ENCODE peak calls at places on chromosome 6, in six cellular contexts. O is astrocyte, E is Peyer's patch, R is AG04450, B is tibial nerve, C is GM12865. F is an unnamed sample.

GRCh38 chr6:121686611-121687023 is 251.2 kb downstream of the GJA1 start:
- DNase-seq in O (no peak), E (no peak), R (no peak), B (no peak), C (no peak), F (no peak)

GRCh38 chr6:163436843-163437242 is 22.3 kb downstream of the QKI start:
- DNase-seq in O (no peak), E (no peak), R (no peak), B (no peak), C (no peak), F (no peak)

GRCh38 chr6:92820531-92820930 is 598.8 kb downstream of the EPHA7 start:
- DNase-seq in O (no peak), E (no peak), R (no peak), B (no peak), C (no peak), F (no peak)

GRCh38 chr6:130143709-130144108 is 79.0 kb downstream of the SAMD3 start:
- DNase-seq in O (no peak), E (no peak), R (no peak), B (no peak), C (no peak), F (no peak)

GRCh38 chr6:572596-573265 is 84.2 kb downstream of the HUS1B start:
- DNase-seq in O (no peak), E (no peak), R (no peak), B (no peak), C (no peak), F (no peak)

GRCh38 chr6:24719125-24719931 is at the start of gene C6orf62:
- DNase-seq in O (peak), E (peak), R (no peak), B (no peak), C (peak), F (peak)

GRCh38 chr6:110366241-110366640 is 8.1 kb upstream of the METTL24 start:
- DNase-seq in O (no peak), E (no peak), R (no peak), B (no peak), C (no peak), F (no peak)

GRCh38 chr6:114342086-114342825 is 567 bp downstream of the HS3ST5 start:
- DNase-seq in O (no peak), E (no peak), R (no peak), B (no peak), C (no peak), F (no peak)

GRCh38 chr6:20126102-20126752 is 86.0 kb downstream of the MBOAT1 start:
- DNase-seq in O (no peak), E (no peak), R (no peak), B (no peak), C (no peak), F (no peak)

GRCh38 chr6:87504440-87504839 is 31.7 kb downstream of the SLC35A1 start:
- DNase-seq in O (peak), E (no peak), R (no peak), B (no peak), C (no peak), F (no peak)

GRCh38 chr6:29631209-29631810 is 1.7 kb downstream of the GABBR1 start:
- DNase-seq in O (peak), E (no peak), R (no peak), B (no peak), C (no peak), F (no peak)

GRCh38 chr6:70166088-70166958 is 136.6 kb downstream of the COL9A1 start:
- DNase-seq in O (peak), E (peak), R (peak), B (peak), C (peak), F (no peak)

GRCh38 chr6:104973404-104973803 is 16.5 kb downstream of the LIN28B start:
- DNase-seq in O (no peak), E (no peak), R (no peak), B (no peak), C (no peak), F (no peak)

GRCh38 chr6:112033824-112034223 is 20.1 kb upstream of the CCN6 start:
- DNase-seq in O (no peak), E (no peak), R (no peak), B (no peak), C (no peak), F (no peak)

GRCh38 chr6:36820700-36821580 is 18.3 kb downstream of the CPNE5 start:
- DNase-seq in O (peak), E (no peak), R (peak), B (no peak), C (no peak), F (no peak)

GRCh38 chr6:85390775-85391174 is 59.1 kb upstream of the NT5E start:
- DNase-seq in O (peak), E (no peak), R (no peak), B (no peak), C (no peak), F (no peak)

GRCh38 chr6:80457044-80457933 is 350.8 kb downstream of the BCKDHB start:
- DNase-seq in O (peak), E (peak), R (peak), B (peak), C (no peak), F (peak)

GRCh38 chr6:1055015-1055921 is 256.6 kb upstream of the FOXQ1 start:
- DNase-seq in O (no peak), E (no peak), R (no peak), B (no peak), C (no peak), F (no peak)

GRCh38 chr6:149696904-149697303 is 21.0 kb downstream of the LATS1 start:
- DNase-seq in O (peak), E (no peak), R (no peak), B (no peak), C (no peak), F (no peak)

GRCh38 chr6:135419162-135419561 is 78.4 kb downstream of the AHI1 start:
- DNase-seq in O (peak), E (no peak), R (peak), B (no peak), C (no peak), F (no peak)

GRCh38 chr6:154555075-154555677 is 44.7 kb upstream of the CNKSR3 start:
- DNase-seq in O (peak), E (peak), R (no peak), B (no peak), C (no peak), F (no peak)

GRCh38 chr6:83429857-83430605 is 820 bp downstream of the ME1 start:
- DNase-seq in O (peak), E (peak), R (no peak), B (peak), C (peak), F (no peak)

GRCh38 chr6:165745492-165745891 is 82.5 kb upstream of the PDE10A start:
- DNase-seq in O (no peak), E (no peak), R (no peak), B (no peak), C (peak), F (no peak)

GRCh38 chr6:70686548-70687133 is 19.0 kb downstream of the SMAP1 start:
- DNase-seq in O (no peak), E (no peak), R (no peak), B (peak), C (peak), F (no peak)

GRCh38 chr6:113190170-113190569 is 667.0 kb upstream of the MARCKS start:
- DNase-seq in O (no peak), E (no peak), R (no peak), B (no peak), C (peak), F (no peak)
- TF ChIP-seq CTCF in O (no peak), E (no peak), R (no peak), B (no peak), C (no peak), F (no peak)

GRCh38 chr6:145705561-145705960 is 29.8 kb downstream of the EPM2A start:
- DNase-seq in O (peak), E (no peak), R (no peak), B (no peak), C (no peak), F (no peak)

GRCh38 chr6:145707397-145707796 is 27.9 kb downstream of the EPM2A start:
- DNase-seq in O (no peak), E (no peak), R (no peak), B (no peak), C (no peak), F (no peak)

GRCh38 chr6:145699462-145699861 is 35.9 kb downstream of the EPM2A start:
- DNase-seq in O (peak), E (no peak), R (peak), B (no peak), C (no peak), F (no peak)

GRCh38 chr6:145704153-145704781 is 31.1 kb downstream of the EPM2A start:
- DNase-seq in O (no peak), E (no peak), R (no peak), B (no peak), C (no peak), F (no peak)
- TF ChIP-seq CTCF in O (peak), E (peak), R (peak), B (peak), C (peak), F (no peak)

GRCh38 chr6:95867205-95867604 is 148.6 kb upstream of the FUT9 start:
- DNase-seq in O (no peak), E (no peak), R (no peak), B (no peak), C (no peak), F (no peak)
- TF ChIP-seq CTCF in O (no peak), E (no peak), R (no peak), B (no peak), C (no peak), F (no peak)

GRCh38 chr6:88987922-88988321 is 24.5 kb upstream of the RNGTT start:
- DNase-seq in O (no peak), E (no peak), R (no peak), B (no peak), C (no peak), F (no peak)

GRCh38 chr6:88982720-88983119 is 19.3 kb upstream of the RNGTT start:
- DNase-seq in O (peak), E (no peak), R (peak), B (peak), C (peak), F (peak)

GRCh38 chr6:88984152-88984551 is 20.7 kb upstream of the RNGTT start:
- DNase-seq in O (no peak), E (no peak), R (no peak), B (no peak), C (no peak), F (no peak)

GRCh38 chr6:88985901-88986300 is 22.5 kb upstream of the RNGTT start:
- DNase-seq in O (no peak), E (no peak), R (no peak), B (no peak), C (no peak), F (no peak)

DNA sequence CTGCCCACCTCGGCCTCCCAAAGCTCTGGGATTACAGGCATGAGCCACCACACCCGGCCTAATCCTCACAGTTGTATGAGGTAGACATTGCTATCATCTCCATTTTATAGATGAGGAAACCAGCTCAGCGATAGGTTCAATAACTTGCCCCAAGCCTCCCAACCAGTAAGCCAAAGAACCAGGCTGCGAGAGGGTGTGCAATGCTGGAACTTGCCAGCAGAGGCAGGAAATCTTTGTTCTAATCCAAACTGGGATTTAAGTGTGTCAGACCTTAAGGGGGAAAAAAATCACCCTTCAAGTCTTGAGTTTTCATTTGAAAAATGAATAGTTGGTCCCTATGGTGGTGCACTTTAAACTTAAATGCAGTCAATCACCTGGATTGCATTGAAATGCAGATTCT is 20.1 kb upstream of the RNGTT start:
- DNase-seq in O (peak), E (peak), R (no peak), B (peak), C (peak), F (no peak)
- TF ChIP-seq CTCF in O (peak), E (peak), R (peak), B (peak), C (peak), F (peak)

GRCh38 chr6:10381133-10381829 is 33.6 kb downstream of the TFAP2A start:
- DNase-seq in O (no peak), E (no peak), R (no peak), B (no peak), C (peak), F (no peak)
- TF ChIP-seq CTCF in O (no peak), E (no peak), R (peak), B (peak), C (peak), F (no peak)

GRCh38 chr6:21331221-21331620 is 262.3 kb upstream of the SOX4 start:
- DNase-seq in O (peak), E (no peak), R (no peak), B (peak), C (no peak), F (peak)

GRCh38 chr6:21333715-21334114 is 259.8 kb upstream of the SOX4 start:
- DNase-seq in O (no peak), E (no peak), R (no peak), B (no peak), C (no peak), F (no peak)

GRCh38 chr6:21337263-21337662 is 256.3 kb upstream of the SOX4 start:
- DNase-seq in O (no peak), E (no peak), R (no peak), B (no peak), C (no peak), F (no peak)

GRCh38 chr6:21327326-21328140 is 266.0 kb upstream of the SOX4 start:
- DNase-seq in O (no peak), E (no peak), R (no peak), B (no peak), C (no peak), F (no peak)

DNA sequence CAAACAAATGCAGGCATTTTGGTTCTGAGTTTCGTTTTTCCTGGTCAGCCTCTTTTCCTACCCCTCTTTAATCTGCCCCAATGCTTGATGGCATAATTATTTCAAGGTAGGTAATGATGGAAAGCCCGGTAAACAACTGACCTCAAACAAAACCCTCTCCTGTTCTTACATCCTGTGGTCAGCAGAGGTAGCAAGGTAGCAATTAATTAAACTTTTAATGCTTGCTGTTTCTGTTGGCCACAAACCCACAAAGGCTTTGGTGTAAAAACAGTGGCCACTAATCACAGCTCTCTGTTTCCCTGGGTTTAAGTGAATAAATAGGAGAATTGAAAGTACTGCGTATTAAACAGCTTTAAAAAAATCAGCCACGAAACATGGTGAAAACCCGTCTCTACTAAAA is 261.5 kb upstream of the SOX4 start:
- DNase-seq in O (no peak), E (no peak), R (no peak), B (no peak), C (peak), F (no peak)
- TF ChIP-seq CTCF in O (no peak), E (no peak), R (no peak), B (no peak), C (peak), F (no peak)

F was measured in uterus.